ENCODE peak calls at places on chromosomes 5 and 9, in four cellular contexts. One of them, this sample, is unnamed. For H3K4me1, the result is how much of the 10 kb centered on the place peaks cover.

GRCh38 chr9:129487658-129488483 is 133.0 kb downstream of the C9orf50 start:
- DNase-seq in Caco-2: peak
- DNase-seq in lower lobe of right lung: peak
- DNase-seq in PC-3: no peak
- DNase-seq in this sample: peak

GRCh38 chr5:73447234-73448071 is 1.1 kb downstream of the FOXD1 start:
- DNase-seq in Caco-2: peak
- DNase-seq in lower lobe of right lung: peak
- DNase-seq in PC-3: peak
- DNase-seq in this sample: no peak

GRCh38 chr5:171595801-171596231 is 176.4 kb downstream of the FGF18 start:
- DNase-seq in Caco-2: no peak
- DNase-seq in lower lobe of right lung: no peak
- DNase-seq in PC-3: peak
- DNase-seq in this sample: no peak

GRCh38 chr5:166907314-166907713 is 1384.1 kb upstream of the WWC1 start:
- DNase-seq in Caco-2: no peak
- DNase-seq in lower lobe of right lung: no peak
- DNase-seq in PC-3: peak
- DNase-seq in this sample: no peak

GRCh38 chr5:10453564-10453963 is 11.9 kb downstream of the ROPN1L start:
- DNase-seq in Caco-2: no peak
- DNase-seq in lower lobe of right lung: no peak
- DNase-seq in PC-3: peak
- DNase-seq in this sample: no peak

GRCh38 chr5:133234911-133235310 is 183.1 kb downstream of the HSPA4 start:
- DNase-seq in Caco-2: no peak
- DNase-seq in lower lobe of right lung: no peak
- DNase-seq in PC-3: no peak
- DNase-seq in this sample: no peak

GRCh38 chr9:121824651-121825480 is 173.4 kb downstream of the DAB2IP start:
- DNase-seq in Caco-2: peak
- DNase-seq in lower lobe of right lung: no peak
- DNase-seq in PC-3: peak
- DNase-seq in this sample: no peak

GRCh38 chr9:123255718-123256117 is 12.7 kb downstream of the STRBP start:
- DNase-seq in Caco-2: no peak
- DNase-seq in lower lobe of right lung: no peak
- DNase-seq in PC-3: no peak
- DNase-seq in this sample: no peak

GRCh38 chr5:89208392-89208791 is 325.4 kb upstream of the MEF2C start:
- DNase-seq in Caco-2: no peak
- DNase-seq in lower lobe of right lung: no peak
- DNase-seq in PC-3: no peak
- DNase-seq in this sample: no peak

GRCh38 chr9:100690438-100690837 is 112.6 kb downstream of the CAVIN4 start:
- DNase-seq in Caco-2: no peak
- DNase-seq in lower lobe of right lung: no peak
- DNase-seq in PC-3: no peak
- DNase-seq in this sample: no peak

GRCh38 chr5:108311682-108312081 is 70.2 kb downstream of the FBXL17 start:
- DNase-seq in Caco-2: no peak
- DNase-seq in lower lobe of right lung: no peak
- DNase-seq in PC-3: no peak
- DNase-seq in this sample: no peak

GRCh38 chr5:148969291-148969690 is 93.6 kb downstream of the SH3TC2 start:
- DNase-seq in Caco-2: no peak
- DNase-seq in lower lobe of right lung: no peak
- DNase-seq in PC-3: peak
- DNase-seq in this sample: no peak

GRCh38 chr9:121107881-121108280 is 33.1 kb downstream of the CNTRL start:
- DNase-seq in Caco-2: no peak
- DNase-seq in lower lobe of right lung: no peak
- DNase-seq in PC-3: no peak
- DNase-seq in this sample: no peak

GRCh38 chr9:93020785-93021670 is 37.5 kb upstream of the SUSD3 start:
- DNase-seq in Caco-2: no peak
- DNase-seq in lower lobe of right lung: no peak
- DNase-seq in PC-3: no peak
- DNase-seq in this sample: peak

GRCh38 chr5:147892696-147893296 is 13.5 kb downstream of the C5orf46 start:
- DNase-seq in Caco-2: peak
- DNase-seq in lower lobe of right lung: no peak
- DNase-seq in PC-3: peak
- DNase-seq in this sample: no peak

GRCh38 chr5:130871346-130872086 is 293.5 kb downstream of the HINT1 start:
- DNase-seq in Caco-2: peak
- DNase-seq in lower lobe of right lung: no peak
- DNase-seq in PC-3: peak
- DNase-seq in this sample: no peak
- TF ChIP-seq CTCF in Caco-2: peak
- TF ChIP-seq CTCF in lower lobe of right lung: peak
- TF ChIP-seq CTCF in PC-3: peak
- TF ChIP-seq CTCF in this sample: no peak

DNA sequence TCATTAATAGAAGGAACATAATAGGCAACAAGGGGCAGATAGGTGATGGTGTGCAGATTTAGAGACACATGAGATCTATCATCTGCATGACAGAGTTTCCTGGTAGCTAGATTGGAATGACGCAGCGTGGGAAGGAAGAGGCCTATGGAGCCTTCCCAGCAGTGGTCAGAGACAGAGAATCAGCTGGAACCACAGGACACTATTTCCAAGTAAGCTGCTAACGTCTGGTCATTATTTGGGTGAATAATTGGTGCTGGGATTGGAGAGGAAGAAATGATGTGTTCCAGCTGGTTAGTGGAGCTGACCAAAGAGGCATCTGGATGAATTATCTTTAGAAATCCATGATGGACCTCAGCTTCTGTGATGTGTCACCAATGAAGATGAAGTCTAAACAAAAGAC is 91.2 kb upstream of the PRR16 start:
- DNase-seq in Caco-2: no peak
- DNase-seq in lower lobe of right lung: no peak
- DNase-seq in PC-3: no peak
- DNase-seq in this sample: no peak
- H3K4me1 ChIP-seq in Caco-2: under half
- H3K4me1 ChIP-seq in lower lobe of right lung: under half
- H3K4me1 ChIP-seq in PC-3: under half
- H3K4me1 ChIP-seq in this sample: under half

DNA sequence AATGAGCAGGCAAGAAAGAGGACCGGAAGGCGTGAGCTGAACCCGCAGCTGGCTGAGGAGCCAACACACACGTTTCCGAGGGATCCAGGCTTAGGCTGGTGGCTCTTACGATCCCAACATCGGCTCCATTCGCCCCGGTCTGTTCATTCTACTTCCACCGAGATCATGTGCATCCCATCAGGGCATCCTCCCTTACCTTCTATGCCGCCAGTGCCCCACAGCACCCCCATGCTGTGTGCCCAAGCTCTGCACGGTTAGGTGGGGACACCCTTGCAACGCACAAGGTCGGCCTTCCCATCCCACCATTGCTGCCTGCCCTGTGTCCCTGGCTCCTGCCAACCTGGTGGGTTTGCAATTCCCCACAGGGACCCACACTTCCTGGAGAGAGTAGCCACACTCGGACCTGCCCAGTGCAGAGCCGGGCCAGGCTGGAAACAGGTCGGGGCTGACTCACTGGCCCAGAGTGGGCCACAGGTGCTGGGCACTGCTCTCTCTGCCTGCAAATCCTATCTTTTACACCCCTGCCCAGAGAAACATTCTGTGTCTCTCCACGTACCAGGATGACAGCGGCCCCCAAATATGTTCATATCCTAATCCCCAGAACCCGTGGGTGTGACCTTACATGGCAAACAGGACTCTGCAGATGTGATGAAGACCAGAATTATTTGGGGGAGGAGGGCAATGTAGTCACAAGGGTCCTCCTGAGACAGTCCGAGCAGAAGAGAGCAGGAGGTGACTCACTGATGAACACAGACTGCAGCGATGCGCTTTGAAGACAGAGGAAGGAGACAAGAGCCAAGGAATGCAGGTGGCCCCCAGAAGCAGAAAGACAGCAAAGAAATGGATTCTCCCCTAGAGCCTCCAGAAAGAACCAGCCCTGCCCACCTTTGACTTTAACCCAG is 182.2 kb downstream of the AUH start:
- DNase-seq in Caco-2: no peak
- DNase-seq in lower lobe of right lung: no peak
- DNase-seq in PC-3: peak
- DNase-seq in this sample: no peak
- TF ChIP-seq CTCF in Caco-2: no peak
- TF ChIP-seq CTCF in lower lobe of right lung: no peak
- TF ChIP-seq CTCF in PC-3: no peak
- TF ChIP-seq CTCF in this sample: no peak

GRCh38 chr5:44900273-44900954 is 91.7 kb downstream of the MRPS30 start:
- DNase-seq in Caco-2: no peak
- DNase-seq in lower lobe of right lung: no peak
- DNase-seq in PC-3: no peak
- DNase-seq in this sample: no peak
- H3K4me1 ChIP-seq in Caco-2: under half
- H3K4me1 ChIP-seq in lower lobe of right lung: under half
- H3K4me1 ChIP-seq in PC-3: under half
- H3K4me1 ChIP-seq in this sample: under half

GRCh38 chr9:34332370-34332964 is 3.1 kb downstream of the NUDT2 start:
- DNase-seq in Caco-2: peak
- DNase-seq in lower lobe of right lung: no peak
- DNase-seq in PC-3: peak
- DNase-seq in this sample: no peak
- TF ChIP-seq CTCF in Caco-2: peak
- TF ChIP-seq CTCF in lower lobe of right lung: peak
- TF ChIP-seq CTCF in PC-3: peak
- TF ChIP-seq CTCF in this sample: peak

DNA sequence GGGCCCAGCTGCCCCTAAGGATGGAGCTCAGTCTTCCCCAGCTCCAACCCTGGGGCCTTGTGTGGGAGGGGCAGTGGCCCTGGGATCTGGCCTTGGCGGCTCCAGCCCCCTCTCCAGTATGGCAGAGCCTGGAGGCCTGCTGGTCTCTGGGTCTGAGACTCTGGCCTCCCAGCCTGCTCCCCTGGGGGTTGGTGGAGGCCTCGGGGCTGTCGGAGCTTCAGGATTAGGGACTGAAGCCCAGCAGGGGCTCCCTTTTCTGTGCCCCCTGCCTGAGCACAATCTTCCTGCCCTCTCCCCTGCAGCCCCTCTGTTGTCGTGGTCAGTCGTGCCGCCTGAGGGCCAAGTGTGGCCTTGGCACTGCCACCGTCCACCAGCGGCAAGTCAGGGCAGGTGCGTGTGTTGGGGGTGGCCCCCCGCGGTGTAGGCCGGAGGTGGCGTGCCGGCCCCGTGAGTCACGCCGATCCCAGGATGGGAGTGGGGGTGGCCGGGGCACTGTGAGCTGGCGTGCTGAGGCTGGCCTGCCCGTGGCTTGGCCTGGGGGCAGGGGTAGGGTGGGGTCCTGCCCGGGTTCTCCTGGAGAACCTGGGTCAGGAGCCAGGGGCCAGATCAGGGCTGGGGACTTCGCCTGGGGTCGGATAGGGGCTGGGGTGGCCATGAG is 53.6 kb downstream of the RXRA start:
- DNase-seq in Caco-2: no peak
- DNase-seq in lower lobe of right lung: no peak
- DNase-seq in PC-3: peak
- DNase-seq in this sample: no peak
- H3K4me1 ChIP-seq in Caco-2: under half
- H3K4me1 ChIP-seq in lower lobe of right lung: half or more
- H3K4me1 ChIP-seq in PC-3: under half
- H3K4me1 ChIP-seq in this sample: half or more

DNA sequence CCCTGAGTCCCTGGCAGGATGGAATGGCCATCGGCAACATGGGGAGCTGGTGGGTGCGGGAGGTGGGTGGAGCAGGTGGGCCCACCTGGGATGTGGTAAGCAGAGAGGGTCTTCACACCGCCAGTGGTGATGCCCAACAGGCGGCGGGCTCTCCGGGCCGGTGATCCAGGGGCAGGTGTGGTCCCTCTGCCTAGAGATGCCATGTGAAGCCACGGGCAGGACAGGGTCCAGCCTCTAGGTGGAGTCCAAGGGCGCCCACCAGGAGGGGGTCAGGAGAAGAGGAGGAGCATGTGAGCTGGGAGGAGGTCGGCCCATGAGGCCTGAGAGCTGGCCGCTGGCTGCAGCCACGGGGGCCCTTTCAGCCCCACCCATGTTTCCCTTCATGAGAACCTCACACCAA is 221.1 kb downstream of the FANCC start:
- DNase-seq in Caco-2: no peak
- DNase-seq in lower lobe of right lung: peak
- DNase-seq in PC-3: no peak
- DNase-seq in this sample: no peak
- TF ChIP-seq CTCF in Caco-2: no peak
- TF ChIP-seq CTCF in lower lobe of right lung: no peak
- TF ChIP-seq CTCF in PC-3: no peak
- TF ChIP-seq CTCF in this sample: no peak

This sample was measured in tibial artery.